ENCODE peak calls at places on chromosomes 13 and 19, in four cellular contexts. O, M, V and W are unnamed samples.
A peak's percentile ranks its signal among the peaks of the same experiment; 100 is the strongest.

GRCh38 chr19:43939557-43940260 is 4.6 kb upstream of the ZNF45 start:
- DNase-seq in O (no peak), M (no peak), V (no peak), W (no peak)

GRCh38 chr13:70816853-70817252 is 708.6 kb upstream of the KLHL1 start:
- DNase-seq in O (no peak), M (no peak), V (no peak), W (no peak)

GRCh38 chr13:69616398-69616797 is 491.2 kb upstream of the ATXN8OS start:
- DNase-seq in O (no peak), M (no peak), V (no peak), W (no peak)

GRCh38 chr13:18212873-18213272 is 968.8 kb downstream of the TUBA3C start:
- DNase-seq in O (no peak), M (no peak), V (no peak), W (no peak)

GRCh38 chr13:64709079-64709478 is 2521.1 kb downstream of the PCDH9 start:
- DNase-seq in O (no peak), M (no peak), V (no peak), W (no peak)

GRCh38 chr13:80100636-80101035 is 240.3 kb downstream of the SPRY2 start:
- DNase-seq in O (peak; percentile 36), M (no peak), V (no peak), W (no peak)

GRCh38 chr19:40565910-40566495 is 10.7 kb upstream of the SHKBP1 start:
- DNase-seq in O (no peak), M (peak; percentile 71), V (no peak), W (no peak)

GRCh38 chr13:25118371-25118770 is 22.4 kb downstream of the PABPC3 start:
- DNase-seq in O (no peak), M (no peak), V (no peak), W (no peak)

GRCh38 chr13:40776681-40777165 is 5.7 kb upstream of the MRPS31 start:
- DNase-seq in O (no peak), M (peak; percentile 80), V (no peak), W (peak; percentile 84)

GRCh38 chr13:44373601-44374347 is at the start of gene SERP2:
- DNase-seq in O (peak; percentile 64), M (peak; percentile 80), V (no peak), W (no peak)

GRCh38 chr13:31207630-31208549 is 8.1 kb downstream of the B3GLCT start:
- DNase-seq in O (peak; percentile 47), M (no peak), V (no peak), W (no peak)

GRCh38 chr13:39567569-39567968 is 35.4 kb downstream of the LHFPL6 start:
- DNase-seq in O (no peak), M (no peak), V (no peak), W (no peak)

GRCh38 chr19:39307233-39307821 is 11.1 kb downstream of the IFNL1 start:
- DNase-seq in O (peak; percentile 76), M (peak; percentile 83), V (no peak), W (peak; percentile 57)

GRCh38 chr19:11421607-11422098 is 2.5 kb upstream of the RGL3 start:
- DNase-seq in O (peak; percentile 48), M (peak; percentile 88), V (no peak), W (no peak)

GRCh38 chr13:113981201-113981605 is 7.3 kb upstream of the C13orf46 start:
- DNase-seq in O (no peak), M (peak; percentile 87), V (no peak), W (no peak)

GRCh38 chr19:35344511-35345031 is 3.1 kb upstream of the FFAR1 start:
- DNase-seq in O (no peak), M (peak; percentile 53), V (no peak), W (peak; percentile 49)

GRCh38 chr13:38624822-38625221 is 62.1 kb upstream of the FREM2 start:
- DNase-seq in O (no peak), M (no peak), V (no peak), W (no peak)

GRCh38 chr13:79806821-79807220 is 325.9 kb downstream of the NDFIP2 start:
- DNase-seq in O (no peak), M (no peak), V (no peak), W (no peak)

GRCh38 chr13:43965446-43965845 is 85.7 kb downstream of the LACC1 start:
- DNase-seq in O (no peak), M (no peak), V (no peak), W (no peak)